ENCODE peak calls at places on chromosome 14, in five cellular contexts. V is NCI-H510A; E is CD14-positive monocyte; S is HS-5; U is effector CD4-positive, alpha-beta T cell. G is an unnamed sample.

GRCh38 chr14:102901633-102902032 is 20.8 kb upstream of the AMN start:
- DNase-seq in V (no peak), E (no peak), S (no peak), U (no peak), G (no peak)

GRCh38 chr14:31933716-31934115 is 143.4 kb upstream of the ARHGAP5 start:
- DNase-seq in V (no peak), E (no peak), S (no peak), U (no peak), G (no peak)

GRCh38 chr14:74401504-74402241 is 24.3 kb downstream of the SYNDIG1L start:
- DNase-seq in V (peak; percentile 53), E (no peak), S (no peak), U (peak; percentile 34), G (peak; percentile 21)

GRCh38 chr14:92259613-92260357 is 63.2 kb upstream of the SLC24A4 start:
- DNase-seq in V (no peak), E (peak; percentile 76), S (no peak), U (no peak), G (no peak)

GRCh38 chr14:81281317-81281716 is 60.6 kb upstream of the GTF2A1 start:
- DNase-seq in V (no peak), E (no peak), S (no peak), U (no peak), G (no peak)

GRCh38 chr14:54549862-54550261 is 17.1 kb upstream of the SAMD4A start:
- DNase-seq in V (no peak), E (no peak), S (no peak), U (no peak), G (no peak)

GRCh38 chr14:92600318-92601053 is 86.9 kb downstream of the RIN3 start:
- DNase-seq in V (no peak), E (peak; percentile 70), S (peak; percentile 70), U (no peak), G (no peak)

GRCh38 chr14:75132374-75133086 is 5.7 kb upstream of the NEK9 start:
- DNase-seq in V (peak; percentile 10), E (no peak), S (peak; percentile 39), U (peak; percentile 55), G (peak; percentile 34)

GRCh38 chr14:95979339-95980042 is 59.7 kb upstream of the C14orf132 start:
- DNase-seq in V (no peak), E (no peak), S (no peak), U (no peak), G (no peak)

GRCh38 chr14:75497701-75498100 is 24.6 kb upstream of the BATF start:
- DNase-seq in V (no peak), E (no peak), S (no peak), U (no peak), G (no peak)

G was measured in T follicular helper cell.